ENCODE peak calls at places on chromosomes 7 and 10, in five cellular contexts. R is heart right ventricle, J is 8988T, M is EL, Y is nephron progenitor cell. H is an unnamed sample.
A peak's percentile ranks its signal among the peaks of the same experiment; 100 is the strongest.

GRCh38 chr10:13023754-13024153 is 22.2 kb upstream of the CCDC3 start:
- DNase-seq in R (no peak), J (no peak), M (no peak), Y (no peak), H (no peak)

GRCh38 chr7:111026806-111027205 is 64.1 kb upstream of the LRRN3 start:
- DNase-seq in R (no peak), J (no peak), M (no peak), Y (no peak), H (no peak)

GRCh38 chr7:115145512-115145911 is 223.6 kb downstream of the MDFIC start:
- DNase-seq in R (no peak), J (no peak), M (no peak), Y (no peak), H (no peak)

GRCh38 chr7:102125127-102125561 is 161.5 kb upstream of the SH2B2 start:
- DNase-seq in R (peak; percentile 51), J (peak; percentile 45), M (peak; percentile 90), Y (peak; percentile 16), H (peak; percentile 82)

GRCh38 chr7:28070311-28071055 is 110.1 kb downstream of the JAZF1 start:
- DNase-seq in R (no peak), J (no peak), M (peak; percentile 35), Y (no peak), H (no peak)

GRCh38 chr10:124417846-124418725 is 637 bp downstream of the OAT start:
- DNase-seq in R (peak; percentile 60), J (peak; percentile 33), M (peak; percentile 66), Y (peak; percentile 75), H (peak; percentile 89)

GRCh38 chr10:71061472-71061871 is 150.9 kb upstream of the UNC5B start:
- DNase-seq in R (no peak), J (no peak), M (no peak), Y (no peak), H (no peak)

GRCh38 chr10:18449631-18450030 is 201.8 kb downstream of the NSUN6 start:
- DNase-seq in R (no peak), J (no peak), M (no peak), Y (no peak), H (no peak)

GRCh38 chr7:51126813-51127617 is 189.6 kb downstream of the COBL start:
- DNase-seq in R (no peak), J (no peak), M (no peak), Y (no peak), H (no peak)

GRCh38 chr7:110522061-110522750 is 568.7 kb upstream of the LRRN3 start:
- DNase-seq in R (no peak), J (no peak), M (no peak), Y (no peak), H (no peak)

GRCh38 chr7:84688671-84689070 is 494.1 kb upstream of the SEMA3A start:
- DNase-seq in R (no peak), J (no peak), M (peak; percentile 74), Y (no peak), H (no peak)

GRCh38 chr7:2018786-2019692 is 213.7 kb downstream of the MAD1L1 start:
- DNase-seq in R (no peak), J (no peak), M (peak; percentile 77), Y (no peak), H (peak; percentile 80)

GRCh38 chr10:128178319-128178937 is 52.2 kb upstream of the MKI67 start:
- DNase-seq in R (no peak), J (peak; percentile 23), M (peak; percentile 34), Y (peak; percentile 41), H (no peak)

GRCh38 chr10:60578217-60578616 is 188.5 kb upstream of the ANK3 start:
- DNase-seq in R (no peak), J (no peak), M (no peak), Y (no peak), H (no peak)

GRCh38 chr10:31584098-31584631 is 265.1 kb downstream of the ZEB1 start:
- DNase-seq in R (no peak), J (no peak), M (no peak), Y (no peak), H (peak; percentile 64)

GRCh38 chr10:29186221-29186620 is 102.6 kb upstream of the LYZL1 start:
- DNase-seq in R (no peak), J (no peak), M (peak; percentile 69), Y (no peak), H (no peak)

GRCh38 chr10:110430369-110431273 is 67.1 kb upstream of the DUSP5 start:
- DNase-seq in R (no peak), J (no peak), M (no peak), Y (no peak), H (no peak)

GRCh38 chr7:44309271-44310091 is 15.9 kb downstream of the CAMK2B start:
- DNase-seq in R (no peak), J (no peak), M (peak; percentile 60), Y (peak; percentile 79), H (peak; percentile 89)

GRCh38 chr7:66443946-66444345 is 184.7 kb upstream of the KCTD7 start:
- DNase-seq in R (no peak), J (no peak), M (no peak), Y (no peak), H (no peak)

GRCh38 chr7:122068046-122068445 is 76.0 kb downstream of the AASS start:
- DNase-seq in R (no peak), J (no peak), M (no peak), Y (no peak), H (no peak)

GRCh38 chr10:124092270-124093075 is 925 bp downstream of the CHST15 start:
- DNase-seq in R (peak; percentile 66), J (peak; percentile 68), M (peak; percentile 33), Y (peak; percentile 77), H (peak; percentile 84)

GRCh38 chr7:84668116-84668515 is 473.5 kb upstream of the SEMA3A start:
- DNase-seq in R (no peak), J (no peak), M (no peak), Y (no peak), H (no peak)

GRCh38 chr10:120732643-120733313 is 118.4 kb upstream of the WDR11 start:
- DNase-seq in R (no peak), J (no peak), M (no peak), Y (no peak), H (no peak)

GRCh38 chr7:132225216-132226030 is 350.8 kb downstream of the PLXNA4 start:
- DNase-seq in R (peak; percentile 24), J (no peak), M (peak; percentile 5), Y (no peak), H (no peak)

GRCh38 chr7:43674559-43675436 is 54.5 kb downstream of the COA1 start:
- DNase-seq in R (no peak), J (no peak), M (peak; percentile 86), Y (no peak), H (no peak)

GRCh38 chr7:135943266-135943889 is 33.8 kb downstream of the MTPN start:
- DNase-seq in R (no peak), J (no peak), M (no peak), Y (no peak), H (no peak)

GRCh38 chr10:131111474-131112080 is 199.9 kb downstream of the TCERG1L start:
- DNase-seq in R (no peak), J (no peak), M (no peak), Y (peak; percentile 24), H (no peak)

GRCh38 chr7:38781991-38782390 is 127.0 kb downstream of the VPS41 start:
- DNase-seq in R (no peak), J (no peak), M (no peak), Y (no peak), H (no peak)

GRCh38 chr7:1923409-1924053 is 253.5 kb downstream of the ELFN1 start:
- DNase-seq in R (no peak), J (no peak), M (no peak), Y (no peak), H (peak; percentile 30)

GRCh38 chr7:13538669-13539068 is 450.8 kb downstream of the ETV1 start:
- DNase-seq in R (no peak), J (no peak), M (no peak), Y (no peak), H (no peak)

GRCh38 chr7:2792856-2793487 is 51.1 kb downstream of the GNA12 start:
- DNase-seq in R (no peak), J (no peak), M (no peak), Y (no peak), H (no peak)

GRCh38 chr7:158276414-158277218 is 311.0 kb downstream of the PTPRN2 start:
- DNase-seq in R (no peak), J (no peak), M (no peak), Y (no peak), H (no peak)

GRCh38 chr10:44566786-44567185 is 181.9 kb upstream of the CXCL12 start:
- DNase-seq in R (no peak), J (no peak), M (no peak), Y (no peak), H (no peak)

GRCh38 chr7:105652359-105652993 is 71.2 kb upstream of the EFCAB10 start:
- DNase-seq in R (peak; percentile 75), J (peak; percentile 79), M (peak; percentile 62), Y (peak; percentile 86), H (peak; percentile 92)

GRCh38 chr7:13115157-13115772 is 427.8 kb downstream of the ARL4A start:
- DNase-seq in R (no peak), J (no peak), M (peak; percentile 2), Y (no peak), H (no peak)

GRCh38 chr10:124231188-124232135 is 138.1 kb upstream of the CHST15 start:
- DNase-seq in R (no peak), J (no peak), M (no peak), Y (no peak), H (no peak)

GRCh38 chr7:128164061-128164954 is 76.8 kb upstream of the LEP start:
- DNase-seq in R (no peak), J (no peak), M (peak; percentile 78), Y (no peak), H (no peak)

GRCh38 chr10:107166378-107166777 is 1.9 kb upstream of the SORCS1 start:
- DNase-seq in R (no peak), J (no peak), M (no peak), Y (no peak), H (no peak)

H was measured in right cardiac atrium.